ENCODE peak calls at places on chromosomes 5 and 9, in four cellular contexts. Q is CD4-positive, alpha-beta T cell; V is pons; D is heart left ventricle. K is an unnamed sample.

GRCh38 chr5:122420126-122420525 is 108.1 kb downstream of the SNCAIP start:
- DNase-seq in Q (no peak), V (no peak), D (no peak), K (no peak)

GRCh38 chr5:76763136-76763535 is 47.2 kb downstream of the F2R start:
- DNase-seq in Q (no peak), V (no peak), D (no peak), K (no peak)

GRCh38 chr5:87129051-87129450 is 138.6 kb upstream of the RASA1 start:
- DNase-seq in Q (no peak), V (no peak), D (no peak), K (no peak)

GRCh38 chr5:73170522-73170921 is 2.5 kb upstream of the TMEM174 start:
- DNase-seq in Q (no peak), V (peak; percentile 17), D (no peak), K (no peak)

GRCh38 chr5:9282211-9282610 is 263.7 kb downstream of the SEMA5A start:
- DNase-seq in Q (no peak), V (no peak), D (no peak), K (no peak)

GRCh38 chr9:34710023-34710422 is at the start of gene CCL21:
- DNase-seq in Q (no peak), V (no peak), D (peak; percentile 78), K (no peak)

GRCh38 chr5:167934561-167934971 is 356.9 kb upstream of the WWC1 start:
- DNase-seq in Q (no peak), V (peak; percentile 22), D (peak; percentile 93), K (no peak)

GRCh38 chr5:167608708-167609272 is 682.7 kb upstream of the WWC1 start:
- DNase-seq in Q (no peak), V (no peak), D (no peak), K (no peak)

GRCh38 chr5:56309262-56309826 is 76.2 kb upstream of the ANKRD55 start:
- DNase-seq in Q (no peak), V (no peak), D (no peak), K (no peak)

GRCh38 chr5:53537711-53538110 is 22.7 kb upstream of the NDUFS4 start:
- DNase-seq in Q (no peak), V (no peak), D (no peak), K (no peak)

GRCh38 chr5:172235132-172235780 is 41.3 kb downstream of the EFCAB9 start:
- DNase-seq in Q (no peak), V (peak; percentile 12), D (no peak), K (no peak)

GRCh38 chr9:113590991-113591898 is 127.7 kb downstream of the RGS3 start:
- DNase-seq in Q (no peak), V (peak; percentile 77), D (peak; percentile 82), K (peak; percentile 36)

K was measured in T-helper 9 cell.